ENCODE peak calls at places on chromosome 22, in seven cellular contexts. L is NAMALWA; G is fibroblast of villous mesenchyme; W is fibroblast of the conjunctiva; R is stimulated activated CD4-positive, alpha-beta T cell treated with anti-CD3 and anti-CD28 coated beads, Interleukin-15, amount 100 ng/mL, for 24 hours; A is foreskin fibroblast; Z is neuronal stem cell. M is an unnamed sample.

GRCh38 chr22:37196539-37197450 is 8.7 kb upstream of the C1QTNF6 start:
- DNase-seq in R (no peak), W (peak; percentile 80), G (peak; percentile 91), Z (no peak), L (no peak), A (peak; percentile 94), M (no peak)

GRCh38 chr22:38706101-38706884 is 549 bp downstream of the GTPBP1 start:
- DNase-seq in A (peak; percentile 61), W (no peak), Z (no peak), R (peak; percentile 51), G (peak; percentile 66), L (peak; percentile 47), M (peak; percentile 12)

GRCh38 chr22:36398602-36399472 is 11.1 kb upstream of the MYH9 start:
- DNase-seq in Z (no peak), G (peak; percentile 62), W (no peak), R (no peak), L (no peak), A (peak; percentile 78), M (no peak)

GRCh38 chr22:20428496-20429253 is 8.9 kb downstream of the SCARF2 start:
- DNase-seq in A (no peak), L (no peak), R (peak; percentile 24), W (no peak), Z (no peak), G (no peak), M (no peak)

GRCh38 chr22:32820131-32820882 is 18.8 kb downstream of the TIMP3 start:
- DNase-seq in Z (no peak), G (no peak), W (no peak), R (no peak), A (peak; percentile 33), L (no peak), M (no peak)

GRCh38 chr22:28792491-28793383 is 7.6 kb downstream of the XBP1 start:
- DNase-seq in R (no peak), G (no peak), Z (no peak), A (no peak), L (no peak), W (no peak), M (no peak)

GRCh38 chr22:24089951-24090350 is 78.8 kb downstream of the CABIN1 start:
- DNase-seq in G (no peak), W (no peak), A (no peak), L (no peak), R (no peak), Z (no peak), M (no peak)

GRCh38 chr22:45804986-45805325 is 133.3 kb downstream of the ATXN10 start:
- DNase-seq in Z (no peak), G (peak; percentile 98), A (peak; percentile 94), R (no peak), W (peak; percentile 91), L (no peak), M (no peak)

GRCh38 chr22:36081023-36081431 is 52.4 kb upstream of the RBFOX2 start:
- DNase-seq in Z (no peak), R (no peak), L (no peak), W (peak; percentile 88), G (peak; percentile 95), A (peak; percentile 88), M (no peak)

GRCh38 chr22:39221999-39222686 is 22.6 kb downstream of the PDGFB start:
- DNase-seq in L (no peak), G (no peak), W (no peak), A (no peak), R (no peak), Z (no peak), M (no peak)

GRCh38 chr22:37559901-37560681 is at the start of gene CDC42EP1:
- DNase-seq in Z (no peak), R (no peak), W (no peak), L (no peak), A (peak; percentile 83), G (peak; percentile 57), M (no peak)

M was measured in effector CD4-positive, alpha-beta T cell.